ENCODE peak calls at places on chromosomes 4 and X, in ten cellular contexts. R is CD4-positive, alpha-beta T cell; Q is fibroblast of mammary gland; B is endodermal cell; J is psoas muscle; M is BE2C; E is fibroblast of lung; D is astrocyte of the spinal cord; K is DND-41; I is sigmoid colon. A is an unnamed sample.

GRCh38 chr4:56410247-56410646 is 23.0 kb upstream of the AASDH start:
- DNase-seq in B (peak; percentile 52), Q (peak; percentile 99), E (peak; percentile 98), M (peak; percentile 32), R (no peak), K (no peak), I (no peak), J (no peak), D (peak; percentile 98), A (no peak)

GRCh38 chrX:153981771-153982533 is 9.4 kb downstream of the TMEM187 start:
- DNase-seq in B (no peak), I (no peak), K (peak; percentile 91), D (peak; percentile 44), M (no peak), Q (peak; percentile 40), J (peak; percentile 53), R (peak; percentile 61), E (no peak), A (peak; percentile 80)

GRCh38 chr4:146051724-146052396 is 113.2 kb upstream of the ZNF827 start:
- DNase-seq in I (no peak), K (no peak), J (no peak), M (no peak), E (peak; percentile 83), Q (peak; percentile 70), D (peak; percentile 74), B (no peak), R (no peak), A (no peak)

GRCh38 chr4:80182237-80182866 is 15.0 kb upstream of the PRDM8 start:
- DNase-seq in M (no peak), J (no peak), K (no peak), Q (no peak), I (no peak), D (no peak), E (no peak), B (no peak), R (no peak), A (no peak)

GRCh38 chr4:26197018-26197779 is 123.6 kb upstream of the RBPJ start:
- DNase-seq in E (peak; percentile 99), M (no peak), K (peak; percentile 41), R (peak; percentile 48), Q (peak; percentile 99), D (peak; percentile 97), B (no peak), I (no peak), J (peak; percentile 21), A (peak; percentile 63)

GRCh38 chrX:78650906-78651437 is 8.2 kb downstream of the RTL3 start:
- DNase-seq in M (no peak), K (peak; percentile 66), E (peak; percentile 91), R (no peak), D (peak; percentile 88), Q (peak; percentile 66), B (no peak), I (no peak), J (no peak), A (no peak)

GRCh38 chrX:111867236-111867635 is 8.7 kb upstream of the TRPC5OS start:
- DNase-seq in B (no peak), J (no peak), R (no peak), M (no peak), E (no peak), I (no peak), Q (no peak), K (no peak), D (no peak), A (no peak)

GRCh38 chr4:68466751-68467150 is 19.5 kb downstream of the TMPRSS11E start:
- DNase-seq in I (no peak), J (no peak), K (no peak), D (peak; percentile 33), B (no peak), M (no peak), Q (peak; percentile 68), E (peak; percentile 58), R (no peak), A (no peak)

GRCh38 chrX:43333543-43333942 is 322.6 kb upstream of the MAOA start:
- DNase-seq in B (no peak), K (no peak), I (no peak), M (no peak), R (no peak), E (no peak), Q (no peak), J (no peak), D (no peak), A (no peak)

GRCh38 chr4:148857234-148857972 is 415.2 kb upstream of the NR3C2 start:
- DNase-seq in E (peak; percentile 63), K (no peak), B (no peak), R (no peak), D (peak; percentile 15), J (no peak), I (no peak), Q (peak; percentile 26), M (no peak), A (no peak)

GRCh38 chrX:71667328-71668247 is at the start of gene LOC101059915:
- DNase-seq in Q (no peak), D (no peak), K (no peak), I (no peak), J (no peak), B (no peak), E (no peak), R (no peak), M (no peak), A (no peak)

GRCh38 chrX:95995600-95995999 is 689.0 kb upstream of the DIAPH2 start:
- DNase-seq in Q (no peak), J (no peak), R (no peak), I (no peak), D (no peak), M (no peak), E (no peak), B (no peak), K (no peak), A (no peak)

GRCh38 chr4:184328022-184328736 is 110.5 kb upstream of the ENPP6 start:
- DNase-seq in K (no peak), Q (no peak), E (no peak), J (no peak), B (peak; percentile 18), D (no peak), R (no peak), I (no peak), M (no peak), A (no peak)

GRCh38 chr4:32775049-32775448 is 2054.9 kb downstream of the PCDH7 start:
- DNase-seq in B (peak; percentile 57), Q (peak; percentile 17), K (no peak), D (peak; percentile 11), E (peak; percentile 0), R (no peak), J (no peak), I (no peak), M (peak; percentile 45), A (no peak)

GRCh38 chr4:111601671-111602070 is 543.6 kb upstream of the FAM241A start:
- DNase-seq in J (no peak), E (peak; percentile 5), R (no peak), B (no peak), M (no peak), K (no peak), I (no peak), D (no peak), Q (peak; percentile 51), A (no peak)

GRCh38 chr4:111605111-111605510 is 540.1 kb upstream of the FAM241A start:
- DNase-seq in K (no peak), I (no peak), J (no peak), Q (no peak), R (no peak), B (no peak), D (no peak), M (no peak), E (no peak), A (no peak)

DNA sequence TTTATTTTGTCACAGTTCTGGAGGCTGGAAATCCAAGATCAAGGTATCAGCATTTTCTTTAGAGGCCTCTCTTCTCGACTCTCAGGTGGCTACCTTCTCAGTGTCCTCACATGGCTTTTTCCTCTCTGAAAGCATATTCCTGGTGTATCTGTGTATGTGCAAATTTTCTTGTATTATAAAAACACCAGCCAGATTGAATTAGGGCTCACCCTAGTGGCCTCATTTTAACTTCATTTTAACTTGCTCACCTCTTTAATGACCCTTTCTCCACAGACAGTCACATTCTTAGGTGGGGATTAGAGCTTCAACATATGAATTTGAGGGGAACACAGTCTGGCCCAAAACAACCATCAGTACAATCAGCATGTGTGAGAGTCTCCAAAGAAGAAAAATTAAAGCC is 542.4 kb upstream of the FAM241A start:
- DNase-seq in J (no peak), Q (peak; percentile 47), I (no peak), K (no peak), R (no peak), E (peak; percentile 11), B (no peak), D (peak; percentile 21), M (no peak), A (no peak)
- TF ChIP-seq CTCF in J (no peak), Q (peak; percentile 53), I (no peak), K (peak; percentile 12), R (no peak), E (no peak), B (no peak), D (peak; percentile 32), M (peak; percentile 48), A (no peak)

GRCh38 chr4:6333301-6334202 is 63.9 kb downstream of the WFS1 start:
- DNase-seq in R (no peak), J (no peak), E (no peak), I (no peak), B (peak; percentile 75), M (peak; percentile 45), Q (peak; percentile 38), K (no peak), D (no peak), A (no peak)
- TF ChIP-seq CTCF in R (peak; percentile 49), J (peak; percentile 27), E (peak; percentile 71), I (no peak), B (peak; percentile 77), M (peak; percentile 83), Q (peak; percentile 70), K (peak; percentile 71), D (peak; percentile 65), A (peak; percentile 71)

GRCh38 chr4:106065018-106065417 is 169.7 kb downstream of the NPNT start:
- DNase-seq in K (no peak), R (no peak), D (no peak), E (no peak), I (no peak), B (no peak), J (no peak), M (no peak), Q (no peak), A (no peak)
- TF ChIP-seq CTCF in K (no peak), R (no peak), D (no peak), E (no peak), I (no peak), B (no peak), J (no peak), M (no peak), Q (no peak), A (no peak)

GRCh38 chrX:19121466-19121865 is 802 bp downstream of the ADGRG2 start:
- DNase-seq in B (peak; percentile 56), E (no peak), Q (no peak), J (no peak), R (no peak), M (peak; percentile 7), D (no peak), I (no peak), K (no peak), A (no peak)

GRCh38 chrX:19122641-19123009 is 357 bp upstream of the ADGRG2 start:
- DNase-seq in Q (no peak), J (no peak), K (no peak), R (no peak), D (no peak), B (no peak), M (no peak), E (no peak), I (no peak), A (no peak)

GRCh38 chrX:19127649-19128168 is 5.4 kb upstream of the ADGRG2 start:
- DNase-seq in M (no peak), R (no peak), K (no peak), B (no peak), J (peak; percentile 22), E (no peak), I (no peak), D (peak; percentile 3), Q (peak; percentile 87), A (no peak)

GRCh38 chrX:19121898-19122640 is at the start of gene ADGRG2:
- DNase-seq in K (no peak), Q (peak; percentile 22), B (peak; percentile 77), J (peak; percentile 47), I (no peak), E (peak; percentile 21), M (peak; percentile 42), R (no peak), D (peak; percentile 6), A (no peak)
- TF ChIP-seq CTCF in K (no peak), Q (no peak), B (no peak), J (no peak), I (no peak), E (no peak), M (no peak), R (no peak), D (peak; percentile 13), A (no peak)